ENCODE peak calls at places on chromosomes 11 and 22, in ten cellular contexts. One of them, this sample, is unnamed.

GRCh38 chr11:68377389-68377795 is 65.0 kb downstream of the LRP5 start:
- DNase-seq in fibroblast of mammary gland: no peak
- DNase-seq in neural crest cell: no peak
- DNase-seq in testis: no peak
- DNase-seq in fibroblast of lung: no peak
- DNase-seq in suprapubic skin: no peak
- DNase-seq in vagina: no peak
- DNase-seq in HFFc6: no peak
- DNase-seq in SK-N-SH: peak; percentile 59
- DNase-seq in GM10248: no peak
- DNase-seq in this sample: no peak

GRCh38 chr11:84922836-84923235 is 704.3 kb downstream of the DLG2 start:
- DNase-seq in fibroblast of mammary gland: no peak
- DNase-seq in neural crest cell: no peak
- DNase-seq in testis: no peak
- DNase-seq in fibroblast of lung: no peak
- DNase-seq in suprapubic skin: no peak
- DNase-seq in vagina: no peak
- DNase-seq in HFFc6: no peak
- DNase-seq in SK-N-SH: no peak
- DNase-seq in GM10248: no peak
- DNase-seq in this sample: no peak

GRCh38 chr22:48908547-48908946 is 919.1 kb downstream of the BRD1 start:
- DNase-seq in fibroblast of mammary gland: no peak
- DNase-seq in neural crest cell: no peak
- DNase-seq in testis: no peak
- DNase-seq in fibroblast of lung: no peak
- DNase-seq in suprapubic skin: peak; percentile 64
- DNase-seq in vagina: peak; percentile 13
- DNase-seq in HFFc6: no peak
- DNase-seq in SK-N-SH: no peak
- DNase-seq in GM10248: no peak
- DNase-seq in this sample: no peak

GRCh38 chr11:120956710-120957500 is 67.0 kb upstream of the TBCEL start:
- DNase-seq in fibroblast of mammary gland: no peak
- DNase-seq in neural crest cell: no peak
- DNase-seq in testis: no peak
- DNase-seq in fibroblast of lung: no peak
- DNase-seq in suprapubic skin: no peak
- DNase-seq in vagina: no peak
- DNase-seq in HFFc6: no peak
- DNase-seq in SK-N-SH: peak; percentile 53
- DNase-seq in GM10248: peak; percentile 38
- DNase-seq in this sample: peak; percentile 52

GRCh38 chr22:30705710-30706651 is 11.3 kb downstream of the OSBP2 start:
- DNase-seq in fibroblast of mammary gland: peak; percentile 84
- DNase-seq in neural crest cell: no peak
- DNase-seq in testis: no peak
- DNase-seq in fibroblast of lung: peak; percentile 89
- DNase-seq in suprapubic skin: no peak
- DNase-seq in vagina: no peak
- DNase-seq in HFFc6: peak; percentile 78
- DNase-seq in SK-N-SH: no peak
- DNase-seq in GM10248: peak; percentile 54
- DNase-seq in this sample: peak; percentile 48

GRCh38 chr22:27775087-27775697 is 26.4 kb downstream of the MN1 start:
- DNase-seq in fibroblast of mammary gland: peak; percentile 49
- DNase-seq in neural crest cell: no peak
- DNase-seq in testis: no peak
- DNase-seq in fibroblast of lung: peak; percentile 88
- DNase-seq in suprapubic skin: no peak
- DNase-seq in vagina: no peak
- DNase-seq in HFFc6: no peak
- DNase-seq in SK-N-SH: no peak
- DNase-seq in GM10248: no peak
- DNase-seq in this sample: no peak

GRCh38 chr11:36508743-36509142 is 1.3 kb downstream of the TRAF6 start:
- DNase-seq in fibroblast of mammary gland: no peak
- DNase-seq in neural crest cell: no peak
- DNase-seq in testis: no peak
- DNase-seq in fibroblast of lung: no peak
- DNase-seq in suprapubic skin: no peak
- DNase-seq in vagina: no peak
- DNase-seq in HFFc6: no peak
- DNase-seq in SK-N-SH: peak; percentile 12
- DNase-seq in GM10248: no peak
- DNase-seq in this sample: peak; percentile 7

GRCh38 chr11:122814401-122814800 is 23.9 kb upstream of the CRTAM start:
- DNase-seq in fibroblast of mammary gland: no peak
- DNase-seq in neural crest cell: no peak
- DNase-seq in testis: no peak
- DNase-seq in fibroblast of lung: no peak
- DNase-seq in suprapubic skin: no peak
- DNase-seq in vagina: no peak
- DNase-seq in HFFc6: no peak
- DNase-seq in SK-N-SH: peak; percentile 30
- DNase-seq in GM10248: no peak
- DNase-seq in this sample: peak; percentile 27

GRCh38 chr11:119681537-119681936 is 47.5 kb downstream of the NECTIN1 start:
- DNase-seq in fibroblast of mammary gland: no peak
- DNase-seq in neural crest cell: no peak
- DNase-seq in testis: no peak
- DNase-seq in fibroblast of lung: no peak
- DNase-seq in suprapubic skin: no peak
- DNase-seq in vagina: no peak
- DNase-seq in HFFc6: no peak
- DNase-seq in SK-N-SH: no peak
- DNase-seq in GM10248: no peak
- DNase-seq in this sample: no peak
- TF ChIP-seq CTCF in fibroblast of mammary gland: no peak
- TF ChIP-seq CTCF in neural crest cell: peak; percentile 40
- TF ChIP-seq CTCF in testis: no peak
- TF ChIP-seq CTCF in fibroblast of lung: peak; percentile 10
- TF ChIP-seq CTCF in suprapubic skin: peak; percentile 13
- TF ChIP-seq CTCF in vagina: no peak
- TF ChIP-seq CTCF in HFFc6: no peak
- TF ChIP-seq CTCF in SK-N-SH: peak; percentile 17
- TF ChIP-seq CTCF in GM10248: no peak
- TF ChIP-seq CTCF in this sample: no peak

DNA sequence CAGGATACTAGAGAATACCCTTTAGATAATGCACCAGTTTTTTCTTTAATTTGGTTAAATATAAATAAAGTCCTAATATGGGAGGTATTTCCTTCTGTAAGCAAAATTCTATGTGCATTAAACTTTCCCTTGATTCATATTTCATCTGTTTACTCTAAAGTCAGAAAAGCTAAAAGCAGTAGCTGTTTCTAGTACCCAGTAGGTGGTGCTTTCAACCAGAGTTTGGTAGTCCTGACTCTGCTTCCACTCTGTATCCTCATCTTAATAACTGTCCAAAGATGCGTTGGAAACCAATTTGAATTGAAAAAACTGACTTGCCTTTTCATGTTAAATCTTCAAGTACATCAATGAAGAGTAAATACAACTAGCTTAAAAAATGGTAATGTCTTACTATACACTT is 1065.2 kb downstream of the JRKL start:
- DNase-seq in fibroblast of mammary gland: peak; percentile 0
- DNase-seq in neural crest cell: no peak
- DNase-seq in testis: no peak
- DNase-seq in fibroblast of lung: peak; percentile 14
- DNase-seq in suprapubic skin: no peak
- DNase-seq in vagina: no peak
- DNase-seq in HFFc6: no peak
- DNase-seq in SK-N-SH: peak; percentile 21
- DNase-seq in GM10248: no peak
- DNase-seq in this sample: no peak
- TF ChIP-seq CTCF in fibroblast of mammary gland: no peak
- TF ChIP-seq CTCF in neural crest cell: peak; percentile 54
- TF ChIP-seq CTCF in testis: no peak
- TF ChIP-seq CTCF in fibroblast of lung: peak; percentile 49
- TF ChIP-seq CTCF in suprapubic skin: no peak
- TF ChIP-seq CTCF in vagina: no peak
- TF ChIP-seq CTCF in HFFc6: peak; percentile 59
- TF ChIP-seq CTCF in SK-N-SH: peak; percentile 66
- TF ChIP-seq CTCF in GM10248: no peak
- TF ChIP-seq CTCF in this sample: no peak

GRCh38 chr11:17764446-17765218 is 30.1 kb downstream of the KCNC1 start:
- DNase-seq in fibroblast of mammary gland: no peak
- DNase-seq in neural crest cell: peak; percentile 14
- DNase-seq in testis: no peak
- DNase-seq in fibroblast of lung: no peak
- DNase-seq in suprapubic skin: no peak
- DNase-seq in vagina: no peak
- DNase-seq in HFFc6: no peak
- DNase-seq in SK-N-SH: peak; percentile 85
- DNase-seq in GM10248: no peak
- DNase-seq in this sample: no peak

GRCh38 chr11:17763244-17763643 is 28.7 kb downstream of the KCNC1 start:
- DNase-seq in fibroblast of mammary gland: no peak
- DNase-seq in neural crest cell: no peak
- DNase-seq in testis: no peak
- DNase-seq in fibroblast of lung: no peak
- DNase-seq in suprapubic skin: no peak
- DNase-seq in vagina: no peak
- DNase-seq in HFFc6: no peak
- DNase-seq in SK-N-SH: no peak
- DNase-seq in GM10248: no peak
- DNase-seq in this sample: no peak

GRCh38 chr11:17763703-17764102 is 29.1 kb downstream of the KCNC1 start:
- DNase-seq in fibroblast of mammary gland: no peak
- DNase-seq in neural crest cell: no peak
- DNase-seq in testis: no peak
- DNase-seq in fibroblast of lung: no peak
- DNase-seq in suprapubic skin: no peak
- DNase-seq in vagina: no peak
- DNase-seq in HFFc6: no peak
- DNase-seq in SK-N-SH: no peak
- DNase-seq in GM10248: no peak
- DNase-seq in this sample: no peak

GRCh38 chr11:17762309-17762974 is 27.9 kb downstream of the KCNC1 start:
- DNase-seq in fibroblast of mammary gland: no peak
- DNase-seq in neural crest cell: no peak
- DNase-seq in testis: no peak
- DNase-seq in fibroblast of lung: no peak
- DNase-seq in suprapubic skin: no peak
- DNase-seq in vagina: no peak
- DNase-seq in HFFc6: no peak
- DNase-seq in SK-N-SH: no peak
- DNase-seq in GM10248: peak; percentile 48
- DNase-seq in this sample: no peak

GRCh38 chr11:17760102-17761029 is 25.8 kb downstream of the KCNC1 start:
- DNase-seq in fibroblast of mammary gland: peak; percentile 50
- DNase-seq in neural crest cell: no peak
- DNase-seq in testis: peak; percentile 61
- DNase-seq in fibroblast of lung: peak; percentile 22
- DNase-seq in suprapubic skin: no peak
- DNase-seq in vagina: no peak
- DNase-seq in HFFc6: peak; percentile 22
- DNase-seq in SK-N-SH: peak; percentile 68
- DNase-seq in GM10248: peak; percentile 76
- DNase-seq in this sample: peak; percentile 62
- TF ChIP-seq CTCF in fibroblast of mammary gland: peak; percentile 66
- TF ChIP-seq CTCF in neural crest cell: peak; percentile 56
- TF ChIP-seq CTCF in testis: no peak
- TF ChIP-seq CTCF in fibroblast of lung: peak; percentile 69
- TF ChIP-seq CTCF in suprapubic skin: no peak
- TF ChIP-seq CTCF in vagina: no peak
- TF ChIP-seq CTCF in HFFc6: peak; percentile 75
- TF ChIP-seq CTCF in SK-N-SH: peak; percentile 64
- TF ChIP-seq CTCF in GM10248: peak; percentile 53
- TF ChIP-seq CTCF in this sample: no peak

GRCh38 chr11:125429174-125429707 is 66.8 kb downstream of the FEZ1 start:
- DNase-seq in fibroblast of mammary gland: peak; percentile 44
- DNase-seq in neural crest cell: peak; percentile 73
- DNase-seq in testis: peak; percentile 79
- DNase-seq in fibroblast of lung: peak; percentile 46
- DNase-seq in suprapubic skin: no peak
- DNase-seq in vagina: no peak
- DNase-seq in HFFc6: peak; percentile 26
- DNase-seq in SK-N-SH: peak; percentile 74
- DNase-seq in GM10248: peak; percentile 79
- DNase-seq in this sample: peak; percentile 77
- TF ChIP-seq CTCF in fibroblast of mammary gland: peak; percentile 69
- TF ChIP-seq CTCF in neural crest cell: peak; percentile 78
- TF ChIP-seq CTCF in testis: no peak
- TF ChIP-seq CTCF in fibroblast of lung: peak; percentile 81
- TF ChIP-seq CTCF in suprapubic skin: peak; percentile 63
- TF ChIP-seq CTCF in vagina: no peak
- TF ChIP-seq CTCF in HFFc6: peak; percentile 81
- TF ChIP-seq CTCF in SK-N-SH: peak; percentile 71
- TF ChIP-seq CTCF in GM10248: peak; percentile 78
- TF ChIP-seq CTCF in this sample: peak; percentile 54

This sample was measured in activated CD8-positive, alpha-beta T cell treated with anti-CD3 and anti-CD28 coated beads for 36 hours.